ENCODE peak calls at places on chromosomes 16 and 17, in eight cellular contexts. Y is right cardiac atrium, M is fibroblast of lung, B is adrenal gland, D is cardiac muscle cell, H is IMR-90, L is endothelial cell of umbilical vein, J is ovary. R is an unnamed sample.

GRCh38 chr17:31388770-31389672 is 2.5 kb upstream of the RAB11FIP4 start:
- DNase-seq in Y (no peak), L (peak), B (no peak), D (peak), H (no peak), J (no peak), M (peak), R (no peak)

GRCh38 chr16:53991181-53992056 is 287.5 kb downstream of the FTO start:
- DNase-seq in J (no peak), D (peak), B (no peak), H (peak), L (peak), Y (no peak), M (peak), R (peak)

GRCh38 chr16:73026754-73027654 is 20.9 kb downstream of the ZFHX3 start:
- DNase-seq in L (no peak), M (no peak), J (no peak), B (no peak), D (no peak), Y (no peak), H (no peak), R (no peak)

GRCh38 chr17:70288540-70289290 is 119.4 kb downstream of the KCNJ2 start:
- DNase-seq in M (peak), D (peak), B (no peak), L (no peak), J (no peak), H (no peak), Y (no peak), R (no peak)

GRCh38 chr16:85857406-85857805 is 41.6 kb upstream of the IRF8 start:
- DNase-seq in H (no peak), B (peak), J (no peak), L (no peak), M (no peak), D (no peak), Y (no peak), R (no peak)

GRCh38 chr17:46178550-46179198 is 14.6 kb downstream of the KANSL1 start:
- DNase-seq in J (no peak), L (no peak), M (peak), D (peak), H (peak), Y (no peak), B (no peak), R (peak)

GRCh38 chr17:39782980-39783379 is 45.2 kb downstream of the GRB7 start:
- DNase-seq in D (peak), M (no peak), H (no peak), B (no peak), L (no peak), J (no peak), Y (no peak), R (no peak)

GRCh38 chr16:30357715-30358576 is 2.8 kb upstream of the CD2BP2 start:
- DNase-seq in J (no peak), D (no peak), H (no peak), Y (no peak), M (no peak), B (peak), L (no peak), R (no peak)

GRCh38 chr17:17548044-17548443 is 43.5 kb downstream of the PEMT start:
- DNase-seq in L (no peak), Y (peak), J (no peak), D (no peak), M (no peak), B (no peak), H (no peak), R (no peak)

GRCh38 chr16:58501242-58502131 is 1.5 kb downstream of the NDRG4 start:
- DNase-seq in M (no peak), L (no peak), Y (no peak), D (no peak), H (no peak), J (no peak), B (no peak), R (no peak)

GRCh38 chr17:2237521-2237921 is 66.1 kb downstream of the SMG6 start:
- DNase-seq in H (no peak), D (peak), L (peak), B (no peak), J (peak), Y (peak), M (peak), R (no peak)

GRCh38 chr17:43418441-43419374 is 19.9 kb downstream of the ARL4D start:
- DNase-seq in J (peak), D (peak), B (peak), M (peak), Y (peak), H (peak), L (no peak), R (peak)

GRCh38 chr17:45050680-45051059 is 762 bp downstream of the DCAKD start:
- DNase-seq in H (peak), B (no peak), D (peak), J (no peak), L (peak), Y (no peak), M (no peak), R (no peak)

GRCh38 chr16:935684-936083 is 35.1 kb downstream of the LMF1 start:
- DNase-seq in L (no peak), D (no peak), Y (no peak), H (no peak), B (no peak), M (no peak), J (no peak), R (no peak)

GRCh38 chr16:64065523-64065922 is 1056.3 kb downstream of the CDH11 start:
- DNase-seq in M (no peak), D (no peak), H (no peak), J (no peak), B (no peak), Y (no peak), L (no peak), R (no peak)

GRCh38 chr17:2365132-2365531 is 27.8 kb downstream of the SGSM2 start:
- DNase-seq in J (no peak), H (no peak), B (no peak), M (no peak), Y (no peak), D (no peak), L (no peak), R (no peak)

GRCh38 chr16:12321363-12321762 is 344.8 kb downstream of the SNX29 start:
- DNase-seq in M (no peak), L (no peak), Y (no peak), H (no peak), J (no peak), B (no peak), D (no peak), R (no peak)

GRCh38 chr17:32958418-32958817 is 30.5 kb downstream of the TMEM98 start:
- DNase-seq in B (no peak), J (no peak), M (no peak), D (no peak), L (no peak), Y (no peak), H (no peak), R (no peak)

GRCh38 chr17:4032738-4033137 is 68.5 kb upstream of the ATP2A3 start:
- DNase-seq in B (no peak), H (no peak), L (no peak), M (no peak), J (no peak), D (no peak), Y (no peak), R (no peak)
- H3K27ac ChIP-seq in B (no peak), H (no peak), L (no peak), M (no peak), J (no peak), D (no peak), Y (no peak), R (no peak)

GRCh38 chr16:57305159-57305811 is 20.8 kb upstream of the PLLP start:
- DNase-seq in D (no peak), L (no peak), M (no peak), B (no peak), J (no peak), Y (peak), H (no peak), R (no peak)
- H3K27ac ChIP-seq in D (no peak), L (no peak), M (no peak), B (no peak), J (no peak), Y (peak), H (no peak), R (no peak)

GRCh38 chr17:64386412-64387144 is 4.1 kb downstream of the PECAM1 start:
- DNase-seq in M (peak), B (no peak), J (no peak), Y (no peak), H (no peak), D (peak), L (peak), R (no peak)

GRCh38 chr17:64384253-64385186 is 6.1 kb downstream of the PECAM1 start:
- DNase-seq in J (no peak), B (no peak), H (no peak), Y (no peak), M (no peak), D (no peak), L (peak), R (no peak)

GRCh38 chr17:64387145-64387473 is 3.6 kb downstream of the PECAM1 start:
- DNase-seq in L (no peak), H (no peak), D (no peak), J (no peak), M (no peak), B (no peak), Y (no peak), R (no peak)

GRCh38 chr17:64387545-64388171 is 3.0 kb downstream of the PECAM1 start:
- DNase-seq in Y (peak), J (no peak), B (no peak), M (no peak), L (peak), H (no peak), D (no peak), R (no peak)

GRCh38 chr17:64385187-64386083 is 5.2 kb downstream of the PECAM1 start:
- DNase-seq in J (peak), M (peak), Y (peak), B (peak), D (peak), L (peak), H (peak), R (peak)
- H3K27ac ChIP-seq in J (peak), M (peak), Y (peak), B (peak), D (no peak), L (peak), H (no peak), R (no peak)

GRCh38 chr16:56748191-56748590 is 18.3 kb downstream of the NUP93 start:
- DNase-seq in H (no peak), B (no peak), D (no peak), J (no peak), Y (no peak), L (no peak), M (no peak), R (no peak)
- H3K27ac ChIP-seq in H (no peak), B (peak), D (peak), J (peak), Y (no peak), L (no peak), M (no peak), R (no peak)

GRCh38 chr17:82235775-82236141 is 6.9 kb downstream of the SLC16A3 start:
- DNase-seq in L (no peak), M (peak), B (no peak), H (no peak), D (no peak), Y (no peak), J (peak), R (no peak)
- H3K27ac ChIP-seq in L (no peak), M (no peak), B (peak), H (peak), D (peak), Y (no peak), J (peak), R (no peak)

DNA sequence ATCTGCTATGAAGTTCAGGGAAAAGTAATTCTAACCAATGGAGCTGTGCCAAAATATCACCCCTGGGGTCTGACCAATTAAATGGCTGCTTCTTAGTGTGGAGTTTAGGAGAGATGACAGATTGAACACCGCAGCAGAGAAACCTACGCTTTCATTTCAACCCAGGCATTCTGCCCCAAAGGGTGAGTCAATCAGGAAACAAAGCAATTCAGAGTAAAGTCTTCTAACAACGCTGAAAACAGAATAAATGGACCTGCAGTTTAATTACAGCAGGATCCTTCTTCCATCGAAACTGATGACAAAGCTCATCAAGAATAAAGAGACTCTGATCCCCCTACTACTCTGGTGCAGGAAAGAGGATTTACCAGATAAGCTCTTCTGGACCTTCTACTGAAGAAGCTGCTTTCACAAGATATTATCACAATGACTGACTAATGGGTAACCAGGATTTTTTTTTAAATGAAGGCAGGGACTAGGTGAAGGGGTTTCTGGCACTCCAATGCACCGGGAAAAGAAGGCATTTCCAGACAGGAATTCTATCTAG is 16.7 kb downstream of the RFFL start:
- DNase-seq in L (peak), B (no peak), H (peak), Y (no peak), D (peak), M (peak), J (no peak), R (peak)
- H3K27ac ChIP-seq in L (peak), B (no peak), H (no peak), Y (no peak), D (no peak), M (no peak), J (no peak), R (no peak)

GRCh38 chr17:65062168-65062915 is 5.8 kb upstream of the GNA13 start:
- DNase-seq in D (no peak), J (no peak), L (no peak), B (no peak), Y (peak), M (peak), H (no peak), R (no peak)
- H3K27ac ChIP-seq in D (no peak), J (no peak), L (no peak), B (peak), Y (peak), M (no peak), H (no peak), R (no peak)

R was measured in brain microvascular endothelial cell.